ENCODE peak calls at places on chromosomes 6 and 20, in six cellular contexts. Z is A549, I is HepG2, U is GM12878, K is K562, H is endothelial cell of umbilical vein. M is an unnamed sample.

GRCh38 chr20:95215-95614 is 7.7 kb downstream of the DEFB125 start:
- DNase-seq in U (no peak), H (no peak), I (no peak), K (no peak), Z (no peak), M (no peak)

GRCh38 chr6:56484669-56485068 is 158.0 kb downstream of the DST start:
- DNase-seq in H (peak), U (no peak), I (no peak), Z (no peak), K (no peak), M (no peak)

GRCh38 chr20:15759546-15760216 is 813.6 kb downstream of the KIF16B start:
- DNase-seq in I (no peak), K (no peak), H (peak), Z (peak), U (no peak), M (peak)

GRCh38 chr6:165664553-165665383 is 1.7 kb upstream of the PDE10A start:
- DNase-seq in Z (no peak), U (no peak), I (no peak), H (no peak), K (no peak), M (no peak)

GRCh38 chr6:163485388-163485851 is 70.9 kb downstream of the QKI start:
- DNase-seq in I (no peak), Z (no peak), K (peak), U (no peak), H (no peak), M (peak)

GRCh38 chr6:47308674-47309325 is 905 bp downstream of the TNFRSF21 start:
- DNase-seq in I (no peak), K (peak), H (peak), Z (peak), U (no peak), M (no peak)

GRCh38 chr20:32132911-32133549 is 23.5 kb downstream of the TM9SF4 start:
- DNase-seq in I (no peak), U (peak), Z (no peak), K (no peak), H (no peak), M (no peak)

GRCh38 chr6:128186724-128187123 is 285.9 kb upstream of the THEMIS start:
- DNase-seq in Z (no peak), U (no peak), H (no peak), K (no peak), I (no peak), M (no peak)

GRCh38 chr20:31870703-31871601 is 518 bp downstream of the TTLL9 start:
- DNase-seq in U (no peak), H (no peak), K (no peak), Z (no peak), I (no peak), M (peak)

GRCh38 chr20:32622585-32623468 is 37.7 kb upstream of the NOL4L start:
- DNase-seq in U (no peak), Z (no peak), K (no peak), I (no peak), H (no peak), M (no peak)

GRCh38 chr20:3687655-3688054 is 5.8 kb upstream of the ADAM33 start:
- DNase-seq in U (no peak), I (peak), Z (peak), K (peak), H (peak), M (peak)

GRCh38 chr6:25253371-25253770 is 25.8 kb upstream of the CARMIL1 start:
- DNase-seq in U (no peak), Z (no peak), H (no peak), I (no peak), K (no peak), M (no peak)

GRCh38 chr6:131199568-131200272 is 64.5 kb downstream of the AKAP7 start:
- DNase-seq in K (no peak), Z (peak), H (peak), U (peak), I (peak), M (peak)

GRCh38 chr20:16729080-16729479 is 746 bp upstream of the SNRPB2 start:
- DNase-seq in K (no peak), U (no peak), H (no peak), Z (no peak), I (no peak), M (no peak)

GRCh38 chr6:18386302-18386976 is 711 bp upstream of the RNF144B start:
- DNase-seq in K (no peak), U (no peak), H (peak), Z (no peak), I (peak), M (no peak)

GRCh38 chr6:2917065-2917464 is 14.0 kb upstream of the SERPINB9 start:
- DNase-seq in H (no peak), Z (no peak), K (peak), I (no peak), U (no peak), M (no peak)

GRCh38 chr20:57703013-57703412 is 6.8 kb downstream of the PMEPA1 start:
- DNase-seq in Z (no peak), I (no peak), K (no peak), H (no peak), U (no peak), M (no peak)

GRCh38 chr6:751765-752164 is 58.8 kb upstream of the EXOC2 start:
- DNase-seq in Z (no peak), H (no peak), I (no peak), U (no peak), K (no peak), M (no peak)

GRCh38 chr6:159080217-159080976 is 35.6 kb upstream of the TAGAP start:
- DNase-seq in U (no peak), H (no peak), K (no peak), I (no peak), Z (no peak), M (no peak)

GRCh38 chr6:111804627-111805235 is 68.5 kb downstream of the FYN start:
- DNase-seq in K (peak), Z (no peak), H (peak), U (peak), I (no peak), M (peak)

GRCh38 chr20:54069501-54069971 is 858 bp downstream of the BCAS1 start:
- DNase-seq in H (no peak), U (no peak), Z (no peak), I (no peak), K (no peak), M (no peak)

GRCh38 chr6:159071843-159072769 is 27.3 kb upstream of the TAGAP start:
- DNase-seq in Z (no peak), U (no peak), H (no peak), K (no peak), I (no peak), M (no peak)

GRCh38 chr6:75463896-75464295 is 29.7 kb downstream of the FILIP1 start:
- DNase-seq in H (no peak), K (no peak), I (no peak), Z (no peak), U (no peak), M (no peak)

GRCh38 chr6:75460636-75461035 is 33.0 kb downstream of the FILIP1 start:
- DNase-seq in I (no peak), H (peak), K (no peak), U (no peak), Z (no peak), M (no peak)

GRCh38 chr6:75458895-75459294 is 34.7 kb downstream of the FILIP1 start:
- DNase-seq in K (no peak), Z (peak), H (no peak), U (no peak), I (no peak), M (no peak)
- TF ChIP-seq MAX in K (no peak), Z (peak), H (no peak), U (no peak), I (no peak), M (no peak)

DNA sequence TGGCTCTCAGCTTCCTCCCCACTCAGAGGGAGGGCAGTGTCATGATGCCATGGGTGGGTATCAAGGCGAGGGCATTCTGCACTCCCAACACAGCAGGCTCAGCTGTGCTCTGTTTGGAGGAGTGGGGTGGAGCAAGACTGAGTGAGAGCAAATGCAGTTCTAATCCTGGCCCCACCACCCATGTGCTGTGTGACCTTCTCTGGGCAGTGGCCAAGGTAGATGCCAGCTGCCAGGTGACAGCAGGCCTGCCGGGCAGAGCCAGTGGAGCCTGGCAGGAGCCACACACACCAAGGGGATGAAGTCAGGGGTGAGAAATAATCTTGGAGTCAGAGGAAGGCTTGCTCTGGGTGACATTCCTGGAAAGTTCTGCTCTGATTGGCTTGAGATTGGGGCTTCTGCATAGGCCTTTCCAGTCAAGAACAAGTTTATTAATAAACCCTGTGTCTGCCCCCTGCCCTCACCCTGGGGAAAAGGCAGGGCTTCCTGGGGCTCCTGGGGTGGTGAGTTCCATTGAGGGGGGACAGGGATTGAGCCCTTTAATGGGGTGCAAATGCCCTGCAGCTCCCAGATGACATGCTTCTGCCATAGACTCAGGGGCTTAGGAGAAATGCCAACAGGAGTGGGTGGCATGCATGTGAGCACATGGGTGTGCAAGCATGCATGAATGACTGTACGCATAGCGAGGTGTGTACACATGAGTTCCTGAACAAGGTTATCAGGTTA is 134.3 kb downstream of the MRPL14 start:
- DNase-seq in K (no peak), I (no peak), H (no peak), U (no peak), Z (no peak), M (no peak)
- TF ChIP-seq MYC in K (no peak), I (no peak), H (no peak), U (no peak), Z (no peak), M (no peak)

GRCh38 chr20:39049148-39049547 is 87.0 kb downstream of the DHX35 start:
- DNase-seq in K (no peak), I (no peak), Z (no peak), U (no peak), H (no peak), M (no peak)
- TF ChIP-seq POLR2A in K (no peak), I (no peak), Z (no peak), U (no peak), H (no peak), M (no peak)

GRCh38 chr6:33080127-33081089 is 4.6 kb downstream of the HLA-DPB1 start:
- DNase-seq in H (peak), I (no peak), U (no peak), Z (no peak), K (peak), M (no peak)
- TF ChIP-seq MAX in H (no peak), I (no peak), U (no peak), Z (no peak), K (no peak), M (no peak)

GRCh38 chr20:5170341-5170740 is 43.5 kb downstream of the CDS2 start:
- DNase-seq in K (no peak), U (no peak), H (no peak), Z (no peak), I (no peak), M (no peak)

GRCh38 chr20:5171074-5171789 is 44.4 kb downstream of the CDS2 start:
- DNase-seq in I (no peak), Z (no peak), U (no peak), H (no peak), K (no peak), M (no peak)

GRCh38 chr20:5172903-5173463 is 46.2 kb downstream of the CDS2 start:
- DNase-seq in Z (no peak), I (peak), H (no peak), K (no peak), U (no peak), M (no peak)

GRCh38 chr20:5172167-5172586 is 45.4 kb downstream of the CDS2 start:
- DNase-seq in Z (no peak), K (no peak), I (no peak), U (peak), H (no peak), M (no peak)

GRCh38 chr20:5171790-5172164 is 45.0 kb downstream of the CDS2 start:
- DNase-seq in U (no peak), H (no peak), Z (no peak), K (no peak), I (no peak), M (no peak)
- TF ChIP-seq MYC in U (no peak), H (no peak), Z (no peak), K (no peak), I (no peak), M (no peak)

M was measured in NB4.